ENCODE peak calls at places on chromosomes 1 and 21, in eight cellular contexts. U, O, P, M, B, Y, S and E are unnamed samples.

GRCh38 chr1:168653567-168653966 is 75.4 kb downstream of the DPT start:
- DNase-seq in U (no peak), O (no peak), P (no peak), M (no peak), B (no peak), Y (no peak), S (peak; percentile 79), E (no peak)

GRCh38 chr1:204837440-204838084 is 33.1 kb upstream of the NFASC start:
- DNase-seq in U (peak; percentile 75), O (no peak), P (no peak), M (no peak), B (peak; percentile 88), Y (no peak), S (peak; percentile 80), E (peak; percentile 92)

GRCh38 chr1:103516693-103517092 is 8.8 kb upstream of the RNPC3 start:
- DNase-seq in U (no peak), O (no peak), P (no peak), M (no peak), B (no peak), Y (no peak), S (no peak), E (no peak)

GRCh38 chr1:26287033-26287711 is 7.3 kb downstream of the SH3BGRL3 start:
- DNase-seq in U (peak; percentile 56), O (no peak), P (no peak), M (no peak), B (no peak), Y (no peak), S (peak; percentile 45), E (no peak)

GRCh38 chr1:65174585-65174984 is 26.6 kb downstream of the AK4 start:
- DNase-seq in U (peak; percentile 52), O (no peak), P (no peak), M (no peak), B (no peak), Y (no peak), S (peak; percentile 91), E (peak; percentile 99)

GRCh38 chr1:234369784-234370183 is 3.5 kb upstream of the COA6 start:
- DNase-seq in U (no peak), O (no peak), P (no peak), M (no peak), B (no peak), Y (no peak), S (no peak), E (no peak)

GRCh38 chr1:38788285-38788684 is 71.3 kb downstream of the RRAGC start:
- DNase-seq in U (no peak), O (no peak), P (no peak), M (no peak), B (no peak), Y (no peak), S (no peak), E (no peak)

GRCh38 chr1:211920141-211920572 is 89.6 kb upstream of the LPGAT1 start:
- DNase-seq in U (peak; percentile 50), O (no peak), P (peak; percentile 18), M (no peak), B (no peak), Y (no peak), S (peak; percentile 69), E (peak; percentile 82)

GRCh38 chr1:97017895-97018294 is 296.3 kb downstream of the PTBP2 start:
- DNase-seq in U (no peak), O (no peak), P (no peak), M (no peak), B (peak; percentile 5), Y (no peak), S (no peak), E (peak; percentile 61)

GRCh38 chr1:71881611-71882010 is 400.7 kb downstream of the NEGR1 start:
- DNase-seq in U (no peak), O (no peak), P (no peak), M (no peak), B (no peak), Y (no peak), S (no peak), E (peak; percentile 6)

GRCh38 chr21:23743821-23744220 is 1863.5 kb downstream of the MRPL39 start:
- DNase-seq in U (no peak), O (no peak), P (no peak), M (no peak), B (no peak), Y (no peak), S (no peak), E (no peak)

GRCh38 chr1:40439247-40439646 is 11.0 kb upstream of the ZFP69B start:
- DNase-seq in U (no peak), O (no peak), P (no peak), M (no peak), B (no peak), Y (no peak), S (no peak), E (no peak)

GRCh38 chr1:24931481-24932221 is 1.6 kb upstream of the RUNX3 start:
- DNase-seq in U (no peak), O (no peak), P (no peak), M (no peak), B (no peak), Y (no peak), S (no peak), E (peak; percentile 35)

GRCh38 chr1:58392083-58392482 is 154.4 kb downstream of the OMA1 start:
- DNase-seq in U (no peak), O (no peak), P (no peak), M (no peak), B (no peak), Y (no peak), S (no peak), E (no peak)

GRCh38 chr1:39928809-39929587 is 25.9 kb upstream of the MFSD2A start:
- DNase-seq in U (peak; percentile 55), O (no peak), P (no peak), M (no peak), B (no peak), Y (no peak), S (no peak), E (no peak)

GRCh38 chr21:31671146-31671716 is 11.7 kb downstream of the SOD1 start:
- DNase-seq in U (no peak), O (no peak), P (no peak), M (no peak), B (no peak), Y (no peak), S (no peak), E (no peak)

GRCh38 chr1:236124965-236125364 is 17.4 kb upstream of the GPR137B start:
- DNase-seq in U (no peak), O (no peak), P (no peak), M (no peak), B (no peak), Y (no peak), S (no peak), E (no peak)

GRCh38 chr1:203776636-203777035 is 11.7 kb downstream of the LAX1 start:
- DNase-seq in U (no peak), O (no peak), P (no peak), M (no peak), B (no peak), Y (no peak), S (no peak), E (peak; percentile 29)

GRCh38 chr1:184407816-184408510 is 21.1 kb downstream of the C1orf21 start:
- DNase-seq in U (no peak), O (no peak), P (no peak), M (no peak), B (no peak), Y (no peak), S (peak; percentile 29), E (no peak)

GRCh38 chr1:152185544-152186391 is 26.7 kb upstream of the RPTN start:
- DNase-seq in U (peak; percentile 49), O (no peak), P (peak; percentile 4), M (peak; percentile 53), B (peak; percentile 42), Y (no peak), S (peak; percentile 66), E (peak; percentile 78)

GRCh38 chr1:155940531-155940992 is 876 bp upstream of the RXFP4 start:
- DNase-seq in U (peak; percentile 81), O (no peak), P (no peak), M (no peak), B (no peak), Y (no peak), S (no peak), E (peak; percentile 70)

GRCh38 chr1:113912594-113913311 is 7.6 kb downstream of the DCLRE1B start:
- DNase-seq in U (no peak), O (no peak), P (peak; percentile 79), M (no peak), B (no peak), Y (no peak), S (peak; percentile 70), E (no peak)

GRCh38 chr1:229005097-229005496 is 265.8 kb upstream of the RAB4A start:
- DNase-seq in U (no peak), O (no peak), P (no peak), M (no peak), B (no peak), Y (no peak), S (no peak), E (no peak)

GRCh38 chr1:25197235-25197930 is 34.9 kb downstream of the SYF2 start:
- DNase-seq in U (peak; percentile 28), O (no peak), P (no peak), M (no peak), B (no peak), Y (no peak), S (no peak), E (no peak)

GRCh38 chr1:20481158-20481617 is 4.8 kb downstream of the CAMK2N1 start:
- DNase-seq in U (peak; percentile 59), O (no peak), P (no peak), M (no peak), B (no peak), Y (no peak), S (no peak), E (no peak)

GRCh38 chr1:86778510-86779218 is 74.3 kb downstream of the SH3GLB1 start:
- DNase-seq in U (no peak), O (no peak), P (no peak), M (no peak), B (no peak), Y (no peak), S (no peak), E (peak; percentile 45)

GRCh38 chr1:2513939-2514650 is 12.3 kb downstream of the PANK4 start:
- DNase-seq in U (no peak), O (no peak), P (no peak), M (no peak), B (no peak), Y (no peak), S (no peak), E (no peak)

GRCh38 chr1:87449348-87449963 is 120.8 kb downstream of the LMO4 start:
- DNase-seq in U (peak; percentile 74), O (no peak), P (no peak), M (peak; percentile 61), B (no peak), Y (no peak), S (no peak), E (peak; percentile 42)

GRCh38 chr1:231778009-231778719 is 151.6 kb downstream of the DISC1 start:
- DNase-seq in U (peak; percentile 52), O (no peak), P (no peak), M (no peak), B (no peak), Y (no peak), S (no peak), E (peak; percentile 32)

GRCh38 chr21:34878501-34878900 is 170.6 kb downstream of the RUNX1 start:
- DNase-seq in U (peak; percentile 48), O (no peak), P (no peak), M (peak; percentile 95), B (no peak), Y (no peak), S (no peak), E (no peak)

GRCh38 chr1:26686795-26687194 is 9.0 kb upstream of the ARID1A start:
- DNase-seq in U (no peak), O (no peak), P (no peak), M (no peak), B (no peak), Y (no peak), S (no peak), E (peak; percentile 11)

GRCh38 chr1:2179283-2180013 is 15.1 kb downstream of the FAAP20 start:
- DNase-seq in U (no peak), O (no peak), P (no peak), M (peak; percentile 86), B (no peak), Y (no peak), S (no peak), E (no peak)

GRCh38 chr1:157711802-157712201 is 11.2 kb upstream of the FCRL3 start:
- DNase-seq in U (no peak), O (no peak), P (no peak), M (no peak), B (no peak), Y (no peak), S (no peak), E (no peak)

GRCh38 chr1:51234721-51235425 is 1.2 kb upstream of the RNF11 start:
- DNase-seq in U (peak; percentile 77), O (peak; percentile 79), P (peak; percentile 73), M (peak; percentile 96), B (peak; percentile 18), Y (peak; percentile 24), S (peak; percentile 21), E (peak; percentile 34)